ENCODE peak calls at places on chromosomes 13 and 19, in nine cellular contexts. N is A673; Q is stimulated activated CD4-positive, alpha-beta T cell treated with anti-CD3 and anti-CD28 coated beads, Interleukin-4, amount 100 ng/mL, for 1 hour; U is kidney glomerular epithelial cell; J is NCI-H1092; T is upper lobe of right lung; I is ovary; M is colonic mucosa; L is OCI-LY7. V is an unnamed sample.

GRCh38 chr13:99153219-99153618 is 47.4 kb upstream of the UBAC2 start:
- DNase-seq in I (no peak), N (no peak), J (no peak), L (no peak), T (no peak), U (no peak), Q (no peak), M (no peak), V (no peak)

GRCh38 chr13:111874981-111875380 is 192.0 kb upstream of the SOX1 start:
- DNase-seq in U (no peak), L (no peak), T (no peak), I (no peak), N (no peak), M (no peak), J (no peak), Q (no peak), V (no peak)

GRCh38 chr19:44845286-44845611 is 848 bp upstream of the NECTIN2 start:
- DNase-seq in U (no peak), I (no peak), M (no peak), T (peak), N (no peak), J (no peak), L (no peak), Q (no peak), V (no peak)

GRCh38 chr13:112893570-112894422 is 75.2 kb upstream of the MCF2L start:
- DNase-seq in U (no peak), J (peak), L (no peak), M (peak), Q (peak), T (no peak), N (peak), I (no peak), V (no peak)

GRCh38 chr19:45402469-45403070 is 2.3 kb downstream of the PPP1R13L start:
- DNase-seq in U (no peak), Q (peak), N (no peak), T (peak), M (peak), I (no peak), J (no peak), L (no peak), V (no peak)

GRCh38 chr13:34391071-34391470 is 551.0 kb upstream of the NBEA start:
- DNase-seq in T (no peak), N (no peak), M (no peak), I (no peak), J (no peak), Q (no peak), U (peak), L (no peak), V (peak)

GRCh38 chr13:67070306-67070705 is 159.8 kb downstream of the PCDH9 start:
- DNase-seq in I (no peak), J (no peak), U (no peak), T (no peak), N (no peak), Q (no peak), L (no peak), M (no peak), V (no peak)

GRCh38 chr19:38657633-38658222 is 10.3 kb downstream of the ACTN4 start:
- DNase-seq in L (no peak), U (peak), Q (no peak), I (no peak), N (no peak), J (no peak), M (no peak), T (no peak), V (no peak)

GRCh38 chr13:110784748-110785147 is 71.2 kb downstream of the ING1 start:
- DNase-seq in T (no peak), Q (no peak), N (no peak), J (no peak), U (no peak), L (no peak), I (no peak), M (no peak), V (no peak)

GRCh38 chr19:2885736-2886135 is 15.0 kb upstream of the ZNF57 start:
- DNase-seq in I (no peak), M (no peak), T (no peak), U (no peak), J (no peak), N (no peak), L (no peak), Q (no peak), V (no peak)

GRCh38 chr19:2417881-2418406 is 9.4 kb downstream of the TIMM13 start:
- DNase-seq in M (no peak), T (no peak), U (no peak), L (no peak), Q (no peak), N (no peak), I (no peak), J (no peak), V (no peak)

GRCh38 chr13:39132286-39132685 is 94.0 kb downstream of the NHLRC3 start:
- DNase-seq in N (no peak), L (no peak), I (no peak), U (peak), J (no peak), M (no peak), T (no peak), Q (no peak), V (no peak)

GRCh38 chr19:7125221-7125620 is 55.7 kb downstream of the ZNF557 start:
- DNase-seq in T (no peak), J (no peak), I (no peak), N (no peak), L (no peak), U (no peak), M (no peak), Q (no peak), V (no peak)

GRCh38 chr19:19259741-19260140 is 13.4 kb downstream of the TM6SF2 start:
- DNase-seq in J (no peak), U (no peak), N (peak), L (peak), I (no peak), T (no peak), M (no peak), Q (no peak), V (peak)

GRCh38 chr19:7069904-7070226 is 362 bp downstream of the ZNF557 start:
- DNase-seq in J (no peak), I (no peak), M (no peak), Q (no peak), U (no peak), T (no peak), N (no peak), L (no peak), V (no peak)

GRCh38 chr13:28408235-28408848 is 86.6 kb downstream of the FLT1 start:
- DNase-seq in M (peak), N (no peak), L (no peak), J (no peak), I (peak), U (no peak), Q (no peak), T (no peak), V (no peak)

GRCh38 chr19:47544476-47544875 is 28.5 kb downstream of the ZNF541 start:
- DNase-seq in U (no peak), I (no peak), J (no peak), N (no peak), L (no peak), M (no peak), T (peak), Q (no peak), V (no peak)

GRCh38 chr13:52459668-52460067 is 4.4 kb downstream of the CKAP2 start:
- DNase-seq in J (no peak), Q (no peak), L (no peak), N (no peak), U (peak), M (no peak), T (no peak), I (no peak), V (no peak)

GRCh38 chr13:76792680-76793334 is 93.4 kb downstream of the KCTD12 start:
- DNase-seq in N (no peak), U (no peak), Q (no peak), T (no peak), I (peak), M (peak), J (no peak), L (no peak), V (peak)

GRCh38 chr19:10292206-10292788 is 2.5 kb downstream of the ICAM5 start:
- DNase-seq in I (peak), T (peak), M (peak), Q (peak), J (no peak), L (peak), N (peak), U (peak), V (peak)

GRCh38 chr19:51342631-51343569 is 961 bp upstream of the VSIG10L start:
- DNase-seq in I (no peak), L (no peak), J (no peak), M (no peak), Q (no peak), T (no peak), N (no peak), U (no peak), V (no peak)

GRCh38 chr19:430701-431100 is 21.8 kb upstream of the C2CD4C start:
- DNase-seq in L (no peak), J (no peak), T (no peak), I (no peak), N (no peak), U (no peak), Q (no peak), M (no peak), V (no peak)

GRCh38 chr19:58059003-58059671 is at the start of gene ZNF135:
- DNase-seq in I (peak), Q (peak), J (peak), L (no peak), U (peak), N (peak), T (peak), M (peak), V (peak)

GRCh38 chr19:41521860-41522555 is 54.0 kb upstream of the CEACAM21 start:
- DNase-seq in U (no peak), T (peak), Q (peak), M (no peak), I (no peak), L (no peak), J (no peak), N (peak), V (no peak)

GRCh38 chr19:19446655-19447437 is 41.4 kb downstream of the GATAD2A start:
- DNase-seq in J (no peak), T (no peak), N (no peak), I (no peak), Q (no peak), L (no peak), M (no peak), U (no peak), V (no peak)

GRCh38 chr19:49930483-49931011 is 1.2 kb upstream of the NUP62 start:
- DNase-seq in M (peak), J (no peak), T (no peak), L (peak), I (peak), N (peak), Q (no peak), U (no peak), V (peak)

GRCh38 chr13:30364133-30364532 is 56.8 kb upstream of the KATNAL1 start:
- DNase-seq in M (no peak), T (no peak), Q (no peak), U (no peak), N (no peak), J (no peak), L (no peak), I (no peak), V (no peak)

GRCh38 chr13:85379433-85379832 is 419.8 kb downstream of the SLITRK6 start:
- DNase-seq in T (no peak), L (peak), I (no peak), M (no peak), N (no peak), Q (no peak), U (no peak), J (no peak), V (peak)

GRCh38 chr19:14048439-14049153 is 13.3 kb downstream of the PALM3 start:
- DNase-seq in M (peak), L (peak), U (no peak), I (no peak), J (peak), N (peak), Q (peak), T (peak), V (peak)

GRCh38 chr13:99307648-99308339 is 595 bp upstream of the GPR183 start:
- DNase-seq in I (no peak), L (no peak), T (no peak), Q (peak), M (no peak), N (no peak), U (peak), J (no peak), V (no peak)

GRCh38 chr13:27022571-27023311 is 148.9 kb downstream of the USP12 start:
- DNase-seq in N (no peak), J (peak), L (no peak), I (no peak), U (peak), T (no peak), M (no peak), Q (no peak), V (peak)

GRCh38 chr19:6890938-6891337 is 3.6 kb downstream of the ADGRE1 start:
- DNase-seq in U (no peak), Q (peak), L (no peak), J (no peak), M (no peak), N (no peak), T (no peak), I (no peak), V (peak)

GRCh38 chr19:35181387-35181786 is 26.9 kb downstream of the FXYD5 start:
- DNase-seq in Q (no peak), U (no peak), J (no peak), T (no peak), N (no peak), I (no peak), L (no peak), M (no peak), V (no peak)

GRCh38 chr19:8085606-8086464 is 33.3 kb downstream of the CCL25 start:
- DNase-seq in J (no peak), M (peak), L (no peak), U (no peak), Q (no peak), I (no peak), N (no peak), T (no peak), V (no peak)

V was measured in SK-MEL-5.